ENCODE peak calls at places on chromosomes 16 and 17, in five cellular contexts. One of them, this sample, is unnamed.

GRCh38 chr16:57374067-57374534 is 1.8 kb downstream of the CX3CL1 start:
- DNase-seq in cardiac fibroblast: peak; percentile 16
- DNase-seq in right lobe of liver: no peak
- DNase-seq in astrocyte of the cerebellum: no peak
- DNase-seq in astrocyte of the spinal cord: no peak
- DNase-seq in this sample: no peak

GRCh38 chr16:79089735-79090284 is 510.7 kb downstream of the MAF start:
- DNase-seq in right lobe of liver: no peak
- DNase-seq in astrocyte of the cerebellum: no peak
- DNase-seq in cardiac fibroblast: no peak
- DNase-seq in astrocyte of the spinal cord: no peak
- DNase-seq in this sample: peak; percentile 22

GRCh38 chr17:31499771-31500554 is 108.5 kb downstream of the RAB11FIP4 start:
- DNase-seq in cardiac fibroblast: no peak
- DNase-seq in astrocyte of the spinal cord: peak; percentile 47
- DNase-seq in astrocyte of the cerebellum: peak; percentile 9
- DNase-seq in right lobe of liver: peak; percentile 79
- DNase-seq in this sample: no peak

GRCh38 chr17:28657756-28658155 is 4.0 kb downstream of the SDF2 start:
- DNase-seq in cardiac fibroblast: peak; percentile 48
- DNase-seq in astrocyte of the cerebellum: no peak
- DNase-seq in right lobe of liver: no peak
- DNase-seq in astrocyte of the spinal cord: peak; percentile 19
- DNase-seq in this sample: no peak

GRCh38 chr17:42428141-42428944 is 5.3 kb upstream of the CAVIN1 start:
- DNase-seq in astrocyte of the spinal cord: peak; percentile 97
- DNase-seq in astrocyte of the cerebellum: peak; percentile 90
- DNase-seq in cardiac fibroblast: peak; percentile 99
- DNase-seq in right lobe of liver: peak; percentile 42
- DNase-seq in this sample: no peak

GRCh38 chr17:57747221-57748017 is 2.3 kb upstream of the CCDC182 start:
- DNase-seq in cardiac fibroblast: peak; percentile 77
- DNase-seq in right lobe of liver: no peak
- DNase-seq in astrocyte of the cerebellum: peak; percentile 59
- DNase-seq in astrocyte of the spinal cord: peak; percentile 74
- DNase-seq in this sample: no peak

GRCh38 chr16:58462997-58463891 is 36.7 kb upstream of the NDRG4 start:
- DNase-seq in astrocyte of the spinal cord: no peak
- DNase-seq in astrocyte of the cerebellum: no peak
- DNase-seq in right lobe of liver: no peak
- DNase-seq in cardiac fibroblast: no peak
- DNase-seq in this sample: no peak

GRCh38 chr17:40612510-40613244 is 34.9 kb downstream of the SMARCE1 start:
- DNase-seq in astrocyte of the cerebellum: no peak
- DNase-seq in cardiac fibroblast: no peak
- DNase-seq in right lobe of liver: no peak
- DNase-seq in astrocyte of the spinal cord: no peak
- DNase-seq in this sample: no peak

GRCh38 chr17:77036841-77037381 is 103.9 kb upstream of the SEC14L1 start:
- DNase-seq in cardiac fibroblast: no peak
- DNase-seq in astrocyte of the spinal cord: peak; percentile 17
- DNase-seq in right lobe of liver: no peak
- DNase-seq in astrocyte of the cerebellum: no peak
- DNase-seq in this sample: no peak

GRCh38 chr17:2094891-2095535 is 40.1 kb downstream of the HIC1 start:
- DNase-seq in astrocyte of the cerebellum: no peak
- DNase-seq in astrocyte of the spinal cord: peak; percentile 84
- DNase-seq in right lobe of liver: peak; percentile 90
- DNase-seq in cardiac fibroblast: peak; percentile 78
- DNase-seq in this sample: no peak

GRCh38 chr16:30369091-30369937 is 980 bp downstream of the TBC1D10B start:
- DNase-seq in astrocyte of the spinal cord: no peak
- DNase-seq in right lobe of liver: no peak
- DNase-seq in astrocyte of the cerebellum: no peak
- DNase-seq in cardiac fibroblast: peak; percentile 23
- DNase-seq in this sample: no peak

GRCh38 chr17:38600906-38601305 is 4.8 kb downstream of the SRCIN1 start:
- DNase-seq in right lobe of liver: no peak
- DNase-seq in cardiac fibroblast: no peak
- DNase-seq in astrocyte of the spinal cord: no peak
- DNase-seq in astrocyte of the cerebellum: no peak
- DNase-seq in this sample: no peak

GRCh38 chr17:42340691-42341127 is 47.5 kb downstream of the STAT3 start:
- DNase-seq in astrocyte of the cerebellum: no peak
- DNase-seq in right lobe of liver: no peak
- DNase-seq in cardiac fibroblast: no peak
- DNase-seq in astrocyte of the spinal cord: no peak
- DNase-seq in this sample: no peak

GRCh38 chr17:55531053-55531728 is 19.9 kb upstream of the SMIM36 start:
- DNase-seq in cardiac fibroblast: no peak
- DNase-seq in astrocyte of the cerebellum: no peak
- DNase-seq in right lobe of liver: no peak
- DNase-seq in astrocyte of the spinal cord: no peak
- DNase-seq in this sample: no peak

GRCh38 chr16:71933017-71933416 is 37.7 kb downstream of the IST1 start:
- DNase-seq in right lobe of liver: no peak
- DNase-seq in astrocyte of the spinal cord: no peak
- DNase-seq in cardiac fibroblast: no peak
- DNase-seq in astrocyte of the cerebellum: no peak
- DNase-seq in this sample: no peak

GRCh38 chr17:43740541-43740940 is 18.1 kb downstream of the SOST start:
- DNase-seq in right lobe of liver: no peak
- DNase-seq in astrocyte of the cerebellum: no peak
- DNase-seq in cardiac fibroblast: peak; percentile 77
- DNase-seq in astrocyte of the spinal cord: no peak
- DNase-seq in this sample: no peak

GRCh38 chr16:48609453-48610023 is 442 bp downstream of the N4BP1 start:
- DNase-seq in astrocyte of the spinal cord: peak; percentile 50
- DNase-seq in astrocyte of the cerebellum: no peak
- DNase-seq in right lobe of liver: peak; percentile 86
- DNase-seq in cardiac fibroblast: peak; percentile 51
- DNase-seq in this sample: no peak

GRCh38 chr17:73551756-73552155 is 92.5 kb downstream of the SDK2 start:
- DNase-seq in cardiac fibroblast: no peak
- DNase-seq in astrocyte of the spinal cord: no peak
- DNase-seq in astrocyte of the cerebellum: no peak
- DNase-seq in right lobe of liver: no peak
- DNase-seq in this sample: no peak

GRCh38 chr16:1152123-1152638 is 725 bp upstream of the CACNA1H start:
- DNase-seq in astrocyte of the cerebellum: no peak
- DNase-seq in right lobe of liver: no peak
- DNase-seq in cardiac fibroblast: no peak
- DNase-seq in astrocyte of the spinal cord: no peak
- DNase-seq in this sample: no peak

GRCh38 chr17:28545787-28546415 is 6.5 kb downstream of the UNC119 start:
- DNase-seq in astrocyte of the cerebellum: no peak
- DNase-seq in cardiac fibroblast: peak; percentile 18
- DNase-seq in right lobe of liver: no peak
- DNase-seq in astrocyte of the spinal cord: no peak
- DNase-seq in this sample: no peak

GRCh38 chr16:4689091-4689671 is 4.2 kb upstream of the NUDT16L1 start:
- DNase-seq in cardiac fibroblast: no peak
- DNase-seq in astrocyte of the cerebellum: no peak
- DNase-seq in right lobe of liver: peak; percentile 58
- DNase-seq in astrocyte of the spinal cord: no peak
- DNase-seq in this sample: no peak

GRCh38 chr17:14080847-14081251 is 11.5 kb downstream of the COX10 start:
- DNase-seq in cardiac fibroblast: peak; percentile 19
- DNase-seq in astrocyte of the spinal cord: no peak
- DNase-seq in right lobe of liver: no peak
- DNase-seq in astrocyte of the cerebellum: no peak
- DNase-seq in this sample: no peak

GRCh38 chr17:65556910-65557348 is 4.5 kb downstream of the AXIN2 start:
- DNase-seq in cardiac fibroblast: no peak
- DNase-seq in astrocyte of the cerebellum: no peak
- DNase-seq in right lobe of liver: no peak
- DNase-seq in astrocyte of the spinal cord: no peak
- DNase-seq in this sample: no peak

GRCh38 chr16:318628-319027 is 33.9 kb downstream of the AXIN1 start:
- DNase-seq in right lobe of liver: no peak
- DNase-seq in astrocyte of the spinal cord: no peak
- DNase-seq in astrocyte of the cerebellum: no peak
- DNase-seq in cardiac fibroblast: no peak
- DNase-seq in this sample: no peak

GRCh38 chr16:72902276-72902675 is 145.7 kb downstream of the ZFHX3 start:
- DNase-seq in astrocyte of the spinal cord: no peak
- DNase-seq in astrocyte of the cerebellum: no peak
- DNase-seq in cardiac fibroblast: no peak
- DNase-seq in right lobe of liver: no peak
- DNase-seq in this sample: no peak

GRCh38 chr17:5422505-5422904 is 2.5 kb downstream of the RPAIN start:
- DNase-seq in right lobe of liver: no peak
- DNase-seq in astrocyte of the spinal cord: peak; percentile 56
- DNase-seq in astrocyte of the cerebellum: no peak
- DNase-seq in cardiac fibroblast: peak; percentile 81
- DNase-seq in this sample: no peak

GRCh38 chr17:77425791-77426641 is 285.2 kb downstream of the SEC14L1 start:
- DNase-seq in cardiac fibroblast: peak; percentile 86
- DNase-seq in astrocyte of the spinal cord: peak; percentile 90
- DNase-seq in astrocyte of the cerebellum: peak; percentile 69
- DNase-seq in right lobe of liver: no peak
- DNase-seq in this sample: no peak

DNA sequence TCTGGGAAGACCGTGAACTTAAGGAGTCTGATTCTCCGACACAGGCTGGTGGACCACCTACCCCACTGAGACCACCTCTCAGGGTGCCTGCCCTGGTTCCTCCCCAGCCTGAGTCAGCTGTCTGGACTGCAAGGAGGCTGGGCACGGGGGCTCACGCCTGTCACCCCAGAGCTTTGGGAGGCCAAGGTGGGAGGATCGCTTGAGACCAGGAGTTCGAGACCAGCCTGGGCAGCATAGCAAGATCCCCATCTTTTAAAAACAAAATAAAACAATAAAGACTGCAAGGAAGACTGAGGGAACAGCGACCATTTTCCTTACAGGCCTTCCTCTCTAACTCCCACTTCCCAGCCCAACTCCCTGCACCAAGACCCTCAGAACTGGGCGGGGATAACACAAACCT is 4.2 kb downstream of the APOBR start:
- DNase-seq in astrocyte of the spinal cord: no peak
- DNase-seq in astrocyte of the cerebellum: no peak
- DNase-seq in cardiac fibroblast: no peak
- DNase-seq in right lobe of liver: no peak
- DNase-seq in this sample: no peak
- H3K4me3 ChIP-seq in astrocyte of the spinal cord: no peak overlapping the region
- H3K4me3 ChIP-seq in astrocyte of the cerebellum: no peak overlapping the region
- H3K4me3 ChIP-seq in cardiac fibroblast: no peak overlapping the region
- H3K4me3 ChIP-seq in right lobe of liver: no peak overlapping the region
- H3K4me3 ChIP-seq in this sample: no peak overlapping the region

DNA sequence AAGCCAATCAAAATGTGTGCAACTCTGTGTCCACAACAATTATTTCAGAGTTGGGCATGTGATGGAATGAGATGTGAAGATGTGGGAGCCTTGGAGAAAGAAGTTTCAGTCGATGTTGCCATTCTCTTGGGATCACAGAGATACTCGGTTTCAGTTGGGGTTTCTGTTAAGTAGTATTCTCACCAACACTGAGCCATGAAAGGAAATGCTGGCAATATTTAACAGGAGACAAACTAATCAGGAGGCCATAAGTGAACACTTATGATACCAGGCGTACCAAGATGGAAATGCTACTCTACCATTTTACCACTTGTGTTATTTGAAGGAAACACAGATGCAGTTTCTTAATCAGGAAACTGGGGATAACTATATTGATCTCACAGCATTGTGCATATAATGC is 53.3 kb upstream of the NUDT7 start:
- DNase-seq in cardiac fibroblast: no peak
- DNase-seq in astrocyte of the cerebellum: no peak
- DNase-seq in right lobe of liver: no peak
- DNase-seq in astrocyte of the spinal cord: no peak
- DNase-seq in this sample: no peak
- H3K4me3 ChIP-seq in cardiac fibroblast: no peak overlapping the region
- H3K4me3 ChIP-seq in astrocyte of the cerebellum: no peak overlapping the region
- H3K4me3 ChIP-seq in right lobe of liver: no peak overlapping the region
- H3K4me3 ChIP-seq in astrocyte of the spinal cord: no peak overlapping the region
- H3K4me3 ChIP-seq in this sample: no peak overlapping the region

DNA sequence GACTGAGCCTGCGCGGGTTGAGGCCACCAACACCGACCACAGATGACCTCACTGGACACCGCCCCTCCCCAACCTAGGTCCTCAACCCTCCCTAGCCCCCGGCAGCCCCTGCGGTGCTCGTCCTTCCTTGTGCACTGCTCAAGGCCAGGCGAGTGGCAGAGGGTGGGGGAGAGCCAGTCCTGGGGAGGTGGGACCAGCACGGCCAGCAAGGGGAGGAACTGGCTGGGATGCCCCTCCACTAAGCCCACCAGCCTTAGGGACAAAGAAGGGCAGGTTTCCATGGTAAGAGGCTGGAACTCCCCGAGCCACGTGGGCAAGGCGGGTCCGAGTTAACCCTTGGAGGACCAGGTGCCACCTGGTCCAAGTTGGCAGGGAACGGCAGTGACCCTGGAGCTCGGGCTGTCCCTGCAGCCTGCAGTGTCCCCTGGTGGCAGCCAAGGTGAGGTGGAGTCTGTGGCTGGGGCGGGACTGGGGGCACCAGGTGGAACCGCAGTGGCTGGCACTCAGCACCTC is 9.2 kb downstream of the FSCN2 start:
- DNase-seq in cardiac fibroblast: no peak
- DNase-seq in right lobe of liver: no peak
- DNase-seq in astrocyte of the cerebellum: no peak
- DNase-seq in astrocyte of the spinal cord: no peak
- DNase-seq in this sample: no peak
- H3K4me3 ChIP-seq in cardiac fibroblast: no peak overlapping the region
- H3K4me3 ChIP-seq in right lobe of liver: no peak overlapping the region
- H3K4me3 ChIP-seq in astrocyte of the cerebellum: no peak overlapping the region
- H3K4me3 ChIP-seq in astrocyte of the spinal cord: no peak overlapping the region
- H3K4me3 ChIP-seq in this sample: no peak overlapping the region

DNA sequence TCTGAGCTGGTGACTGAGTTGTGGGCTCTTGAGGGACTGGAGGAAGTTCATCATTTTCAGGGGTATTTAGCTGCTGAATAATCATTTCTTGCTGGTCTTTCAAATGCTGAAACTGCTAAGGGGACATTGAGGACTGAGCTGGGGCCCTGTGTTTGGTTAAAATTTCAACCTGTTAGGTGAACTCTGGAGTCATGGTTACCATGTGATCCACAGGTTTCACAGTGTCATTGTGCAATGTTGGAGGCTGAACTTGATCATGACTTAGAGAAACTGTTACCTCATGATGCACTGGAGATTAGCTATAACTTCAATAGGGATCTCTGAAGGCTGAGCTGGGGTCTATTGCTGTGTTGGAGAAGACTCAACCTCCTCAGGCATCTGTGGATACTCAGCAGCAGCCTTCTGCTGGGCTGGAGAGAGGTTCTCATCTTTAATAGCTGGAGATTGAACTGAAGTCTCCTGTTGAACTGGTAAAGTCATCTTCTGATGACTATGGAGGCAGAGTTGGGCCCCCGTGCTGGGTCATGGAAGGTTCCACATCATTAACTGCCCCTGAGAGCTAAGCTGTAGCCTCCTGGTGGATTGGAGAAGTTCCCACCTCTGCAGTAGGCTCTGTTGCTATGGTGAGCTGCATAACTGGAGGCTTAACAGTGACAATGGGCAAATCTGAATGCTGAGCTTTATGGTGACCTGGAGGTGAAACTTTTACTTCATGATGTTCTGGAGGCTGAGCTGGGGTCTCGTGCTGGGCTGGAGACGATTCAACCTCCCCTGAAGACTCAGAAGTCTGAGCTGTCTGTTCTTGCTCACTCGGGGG is 15.2 kb downstream of the RDM1 start:
- DNase-seq in astrocyte of the cerebellum: no peak
- DNase-seq in cardiac fibroblast: no peak
- DNase-seq in astrocyte of the spinal cord: no peak
- DNase-seq in right lobe of liver: no peak
- DNase-seq in this sample: no peak
- H3K4me3 ChIP-seq in astrocyte of the cerebellum: no peak overlapping the region
- H3K4me3 ChIP-seq in cardiac fibroblast: no peak overlapping the region
- H3K4me3 ChIP-seq in astrocyte of the spinal cord: no peak overlapping the region
- H3K4me3 ChIP-seq in right lobe of liver: no peak overlapping the region
- H3K4me3 ChIP-seq in this sample: no peak overlapping the region

This sample was measured in GM12864.